ENCODE peak calls at places on chromosomes 11 and 22, in four cellular contexts. D is nucleus accumbens; Y is astrocyte of the cerebellum; C is stimulated activated CD4-positive, alpha-beta T cell treated with anti-CD3 and anti-CD28 coated beads, Interleukin-1b, Interleukin-23, amount 100 ng/mL, for 1 hour. K is an unnamed sample.

GRCh38 chr22:25111579-25112517 is 87.8 kb upstream of the CRYBB3 start:
- DNase-seq in D (no peak), Y (no peak), C (no peak), K (peak)

GRCh38 chr11:44862546-44863101 is 88.1 kb downstream of the TP53I11 start:
- DNase-seq in D (no peak), Y (no peak), C (no peak), K (no peak)

GRCh38 chr11:46520971-46521745 is 72.7 kb downstream of the AMBRA1 start:
- DNase-seq in D (no peak), Y (peak), C (no peak), K (peak)

GRCh38 chr11:59189986-59190385 is 18.1 kb downstream of the DTX4 start:
- DNase-seq in D (no peak), Y (no peak), C (no peak), K (no peak)

GRCh38 chr22:45468872-45469572 is 33.7 kb upstream of the FBLN1 start:
- DNase-seq in D (peak), Y (no peak), C (no peak), K (no peak)

GRCh38 chr11:85844439-85845051 is 10.6 kb upstream of the CCDC83 start:
- DNase-seq in D (no peak), Y (no peak), C (no peak), K (no peak)

GRCh38 chr22:49975543-49976389 is 15.2 kb downstream of the PIM3 start:
- DNase-seq in D (no peak), Y (no peak), C (no peak), K (peak)

GRCh38 chr22:19878461-19879247 is 24.0 kb upstream of the GNB1L start:
- DNase-seq in D (no peak), Y (no peak), C (no peak), K (no peak)

GRCh38 chr11:78428773-78429172 is 11.2 kb upstream of the GAB2 start:
- DNase-seq in D (no peak), Y (no peak), C (no peak), K (no peak)

GRCh38 chr11:45219411-45219810 is 66.7 kb downstream of the SYT13 start:
- DNase-seq in D (no peak), Y (no peak), C (no peak), K (no peak)

GRCh38 chr11:112113539-112114457 is 27.1 kb downstream of the SDHD start:
- DNase-seq in D (no peak), Y (peak), C (no peak), K (no peak)

GRCh38 chr11:114340311-114341131 is 44.3 kb downstream of the NNMT start:
- DNase-seq in D (no peak), Y (peak), C (no peak), K (peak)

GRCh38 chr22:19643448-19644313 is 70.6 kb upstream of the SEPTIN5 start:
- DNase-seq in D (no peak), Y (no peak), C (no peak), K (no peak)

GRCh38 chr11:64007160-64007628 is 21.0 kb downstream of the OTUB1 start:
- DNase-seq in D (no peak), Y (no peak), C (no peak), K (no peak)